ENCODE peak calls at places on chromosomes 12 and 14, in nine cellular contexts. S is progenitor cell of endocrine pancreas; B is stimulated activated CD4-positive, alpha-beta T cell treated with anti-CD3 and anti-CD28 coated beads, Interleukin-2, amount 100 ng/mL, for 24 hours; E is AG08395; C is iPS-NIHi11; H is HEK293T; M is activated CD4-positive, alpha-beta T cell treated with anti-CD3 and anti-CD28 coated beads, Interleukin-2, amount 50 U/mL, for 24 hours; D is naive thymus-derived CD4-positive, alpha-beta T cell; R is posterior cingulate gyrus. U is an unnamed sample.

GRCh38 chr12:131608740-131609665 is 101.9 kb upstream of the SFSWAP start:
- DNase-seq in S (peak), B (peak), E (peak), C (peak), H (peak), M (peak), D (peak), R (peak), U (peak)

GRCh38 chr14:101733211-101733610 is 28.3 kb upstream of the PPP2R5C start:
- DNase-seq in S (no peak), B (no peak), E (no peak), C (no peak), H (no peak), M (no peak), D (no peak), R (no peak), U (no peak)

GRCh38 chr14:99598774-99599173 is 5.2 kb downstream of the CCDC85C start:
- DNase-seq in S (no peak), B (no peak), E (no peak), C (no peak), H (no peak), M (no peak), D (no peak), R (no peak), U (no peak)

GRCh38 chr12:22437031-22437806 is 102.7 kb upstream of the ST8SIA1 start:
- DNase-seq in S (no peak), B (no peak), E (no peak), C (no peak), H (no peak), M (no peak), D (no peak), R (no peak), U (no peak)

GRCh38 chr12:98453492-98453891 is 61.9 kb upstream of the TMPO start:
- DNase-seq in S (no peak), B (no peak), E (no peak), C (no peak), H (no peak), M (no peak), D (no peak), R (no peak), U (no peak)

GRCh38 chr12:80216890-80217559 is 117.7 kb downstream of the OTOGL start:
- DNase-seq in S (no peak), B (no peak), E (no peak), C (no peak), H (no peak), M (no peak), D (no peak), R (no peak), U (no peak)

GRCh38 chr14:92497391-92497790 is 16.2 kb upstream of the RIN3 start:
- DNase-seq in S (no peak), B (no peak), E (no peak), C (no peak), H (no peak), M (no peak), D (no peak), R (no peak), U (no peak)

GRCh38 chr12:39375206-39375808 is 67.6 kb downstream of the KIF21A start:
- DNase-seq in S (no peak), B (no peak), E (no peak), C (no peak), H (no peak), M (no peak), D (no peak), R (no peak), U (no peak)

GRCh38 chr12:122842505-122843405 is 7.5 kb downstream of the HIP1R start:
- DNase-seq in S (no peak), B (no peak), E (peak), C (no peak), H (no peak), M (no peak), D (no peak), R (no peak), U (no peak)

GRCh38 chr12:64452559-64453329 is 824 bp downstream of the TBK1 start:
- DNase-seq in S (no peak), B (no peak), E (peak), C (peak), H (peak), M (no peak), D (no peak), R (no peak), U (no peak)

GRCh38 chr12:92412931-92413685 is 267.5 kb upstream of the BTG1 start:
- DNase-seq in S (no peak), B (no peak), E (no peak), C (no peak), H (no peak), M (no peak), D (no peak), R (no peak), U (no peak)

GRCh38 chr12:101764393-101764792 is 25.1 kb upstream of the SYCP3 start:
- DNase-seq in S (no peak), B (no peak), E (no peak), C (no peak), H (no peak), M (no peak), D (no peak), R (no peak), U (no peak)

GRCh38 chr14:75147423-75148071 is 20.7 kb upstream of the NEK9 start:
- DNase-seq in S (peak), B (no peak), E (peak), C (peak), H (no peak), M (no peak), D (no peak), R (peak), U (no peak)

GRCh38 chr12:16515666-16516065 is 90.3 kb downstream of the LMO3 start:
- DNase-seq in S (no peak), B (no peak), E (no peak), C (no peak), H (no peak), M (no peak), D (no peak), R (no peak), U (no peak)

GRCh38 chr12:83573676-83574075 is 887.0 kb downstream of the TMTC2 start:
- DNase-seq in S (no peak), B (no peak), E (peak), C (no peak), H (no peak), M (no peak), D (no peak), R (no peak), U (no peak)

GRCh38 chr14:54083549-54084239 is 127.1 kb upstream of the BMP4 start:
- DNase-seq in S (no peak), B (no peak), E (no peak), C (no peak), H (no peak), M (no peak), D (no peak), R (no peak), U (no peak)

GRCh38 chr14:90111895-90112534 is 50.2 kb downstream of the KCNK13 start:
- DNase-seq in S (no peak), B (no peak), E (peak), C (no peak), H (no peak), M (no peak), D (no peak), R (no peak), U (no peak)

GRCh38 chr12:53551889-53552291 is 44.6 kb upstream of the NPFF start:
- DNase-seq in S (no peak), B (no peak), E (no peak), C (no peak), H (no peak), M (no peak), D (no peak), R (no peak), U (no peak)

GRCh38 chr12:112096667-112097066 is 11.9 kb downstream of the NAA25 start:
- DNase-seq in S (no peak), B (peak), E (peak), C (no peak), H (no peak), M (peak), D (no peak), R (no peak), U (no peak)

GRCh38 chr14:101065246-101065645 is 161.7 kb upstream of the RTL1 start:
- DNase-seq in S (no peak), B (no peak), E (no peak), C (no peak), H (no peak), M (no peak), D (no peak), R (no peak), U (no peak)

GRCh38 chr12:12441051-12441807 is 84.4 kb downstream of the BORCS5 start:
- DNase-seq in S (no peak), B (no peak), E (no peak), C (no peak), H (no peak), M (no peak), D (no peak), R (no peak), U (no peak)

GRCh38 chr14:59213368-59214315 is 25.2 kb downstream of the DAAM1 start:
- DNase-seq in S (no peak), B (no peak), E (no peak), C (no peak), H (peak), M (no peak), D (no peak), R (no peak), U (no peak)

GRCh38 chr12:57888407-57889157 is 42.1 kb upstream of the CTDSP2 start:
- DNase-seq in S (no peak), B (no peak), E (peak), C (peak), H (no peak), M (peak), D (no peak), R (peak), U (no peak)

GRCh38 chr14:95872777-95873176 is 3.9 kb upstream of the TUNAR start:
- DNase-seq in S (no peak), B (no peak), E (no peak), C (no peak), H (no peak), M (no peak), D (no peak), R (no peak), U (no peak)

GRCh38 chr14:23669441-23669840 is 33.3 kb downstream of the DHRS2 start:
- DNase-seq in S (no peak), B (no peak), E (no peak), C (no peak), H (no peak), M (no peak), D (no peak), R (no peak), U (no peak)

GRCh38 chr14:97456958-97457357 is 659.8 kb downstream of the VRK1 start:
- DNase-seq in S (no peak), B (peak), E (peak), C (no peak), H (no peak), M (peak), D (no peak), R (no peak), U (peak)

GRCh38 chr14:20302042-20302761 is 3.5 kb downstream of the TTC5 start:
- DNase-seq in S (no peak), B (no peak), E (peak), C (no peak), H (no peak), M (no peak), D (no peak), R (no peak), U (no peak)

GRCh38 chr12:106082216-106083175 is 56.3 kb downstream of the NUAK1 start:
- DNase-seq in S (no peak), B (no peak), E (no peak), C (no peak), H (peak), M (no peak), D (no peak), R (no peak), U (no peak)

GRCh38 chr14:59337151-59337611 is 128.0 kb downstream of the GPR135 start:
- DNase-seq in S (no peak), B (no peak), E (peak), C (no peak), H (no peak), M (no peak), D (no peak), R (no peak), U (no peak)

GRCh38 chr14:47012533-47012932 is 361.0 kb upstream of the RPL10L start:
- DNase-seq in S (no peak), B (no peak), E (no peak), C (no peak), H (no peak), M (no peak), D (no peak), R (no peak), U (no peak)

GRCh38 chr12:67889935-67890334 is 99.3 kb upstream of the IFNG-AS1 start:
- DNase-seq in S (no peak), B (no peak), E (no peak), C (no peak), H (no peak), M (no peak), D (no peak), R (no peak), U (no peak)

GRCh38 chr14:73718742-73719251 is 4.6 kb upstream of the PNMA1 start:
- DNase-seq in S (peak), B (no peak), E (no peak), C (peak), H (no peak), M (no peak), D (no peak), R (peak), U (no peak)

GRCh38 chr12:94459773-94460593 is at the start of gene CEP83:
- DNase-seq in S (peak), B (peak), E (peak), C (peak), H (peak), M (peak), D (peak), R (peak), U (peak)

GRCh38 chr12:46219892-46220655 is 48.8 kb downstream of the SLC38A1 start:
- DNase-seq in S (no peak), B (peak), E (peak), C (no peak), H (no peak), M (peak), D (peak), R (no peak), U (peak)

GRCh38 chr12:48671231-48671856 is 10.7 kb downstream of the KANSL2 start:
- DNase-seq in S (no peak), B (no peak), E (peak), C (no peak), H (no peak), M (no peak), D (no peak), R (no peak), U (no peak)

U was measured in activated T-helper 2 cell treated with anti-CD3 and anti-CD28 coated beads, Interferon-gamma antibody, Interleukin-2, Interleukin-4, amounts not matched to agents 10 μg/mL and 5 μg/mL and 100 μg/mL, durations not matched to agents 14 hours and 24 hours and 36 hours.